ENCODE peak calls at places on chromosome 16, in five cellular contexts. W is WTC11, M is skeletal muscle cell, P is Peyer's patch, J is NCI-H1930. B is an unnamed sample.

GRCh38 chr16:50336884-50337283 is 31.9 kb downstream of the BRD7 start:
- DNase-seq in W (no peak), M (no peak), P (no peak), J (no peak), B (no peak)

GRCh38 chr16:11401161-11402050 is 56.1 kb downstream of the RMI2 start:
- DNase-seq in W (no peak), M (no peak), P (no peak), J (no peak), B (peak)

GRCh38 chr16:75476817-75477216 is 12.3 kb upstream of the TMEM170A start:
- DNase-seq in W (no peak), M (no peak), P (no peak), J (no peak), B (peak)

GRCh38 chr16:2675714-2676113 is 6.6 kb upstream of the KCTD5 start:
- DNase-seq in W (no peak), M (no peak), P (no peak), J (no peak), B (peak)

GRCh38 chr16:46871587-46871986 is 12.6 kb upstream of the GPT2 start:
- DNase-seq in W (no peak), M (no peak), P (no peak), J (no peak), B (no peak)

GRCh38 chr16:27725271-27726010 is 175.5 kb downstream of the KATNIP start:
- DNase-seq in W (no peak), M (no peak), P (no peak), J (no peak), B (no peak)

GRCh38 chr16:4381072-4381934 is 9.7 kb downstream of the VASN start:
- DNase-seq in W (no peak), M (no peak), P (no peak), J (no peak), B (no peak)

GRCh38 chr16:17768257-17768656 is 297.5 kb upstream of the XYLT1 start:
- DNase-seq in W (no peak), M (peak), P (no peak), J (no peak), B (peak)

GRCh38 chr16:86814256-86814655 is 235.9 kb downstream of the FOXL1 start:
- DNase-seq in W (no peak), M (no peak), P (no peak), J (no peak), B (peak)

GRCh38 chr16:66476328-66477027 is 49.4 kb downstream of the BEAN1 start:
- DNase-seq in W (peak), M (no peak), P (no peak), J (no peak), B (peak)

GRCh38 chr16:86955136-86955890 is 361.9 kb downstream of the C16orf95 start:
- DNase-seq in W (no peak), M (no peak), P (peak), J (no peak), B (no peak)

B was measured in MCF 10A.